ENCODE peak calls at places on chromosomes 12 and 14, in four cellular contexts. One of them, this sample, is unnamed.

GRCh38 chr12:125518074-125518473 is 452.8 kb downstream of the AACS start:
- DNase-seq in SK-N-SH: no peak
- DNase-seq in HepG2: no peak
- DNase-seq in K562: no peak
- DNase-seq in this sample: no peak

GRCh38 chr12:105358789-105359188 is 28.3 kb downstream of the C12orf75 start:
- DNase-seq in SK-N-SH: no peak
- DNase-seq in HepG2: no peak
- DNase-seq in K562: no peak
- DNase-seq in this sample: peak; percentile 45

GRCh38 chr14:101501341-101501740 is 60.0 kb upstream of the DIO3 start:
- DNase-seq in SK-N-SH: no peak
- DNase-seq in HepG2: no peak
- DNase-seq in K562: no peak
- DNase-seq in this sample: no peak

GRCh38 chr14:23441076-23441475 is 5.6 kb upstream of the MYH7 start:
- DNase-seq in SK-N-SH: no peak
- DNase-seq in HepG2: no peak
- DNase-seq in K562: no peak
- DNase-seq in this sample: no peak

GRCh38 chr12:77060136-77060882 is 5.1 kb downstream of the E2F7 start:
- DNase-seq in SK-N-SH: no peak
- DNase-seq in HepG2: no peak
- DNase-seq in K562: no peak
- DNase-seq in this sample: peak; percentile 85

GRCh38 chr14:56100556-56100955 is 17.7 kb upstream of the PELI2 start:
- DNase-seq in SK-N-SH: no peak
- DNase-seq in HepG2: no peak
- DNase-seq in K562: no peak
- DNase-seq in this sample: no peak

GRCh38 chr14:33332497-33332896 is 393.8 kb downstream of the NPAS3 start:
- DNase-seq in SK-N-SH: no peak
- DNase-seq in HepG2: no peak
- DNase-seq in K562: no peak
- DNase-seq in this sample: no peak

GRCh38 chr14:67680121-67680602 is 5.7 kb upstream of the VTI1B start:
- DNase-seq in SK-N-SH: no peak
- DNase-seq in HepG2: no peak
- DNase-seq in K562: peak; percentile 27
- DNase-seq in this sample: peak; percentile 90

GRCh38 chr14:97713023-97713422 is 915.8 kb downstream of the VRK1 start:
- DNase-seq in SK-N-SH: no peak
- DNase-seq in HepG2: no peak
- DNase-seq in K562: no peak
- DNase-seq in this sample: no peak

GRCh38 chr12:19507823-19508222 is 68.5 kb downstream of the AEBP2 start:
- DNase-seq in SK-N-SH: peak; percentile 38
- DNase-seq in HepG2: no peak
- DNase-seq in K562: no peak
- DNase-seq in this sample: no peak

GRCh38 chr12:69779928-69780327 is 41.3 kb downstream of the RAB3IP start:
- DNase-seq in SK-N-SH: peak; percentile 28
- DNase-seq in HepG2: no peak
- DNase-seq in K562: peak; percentile 42
- DNase-seq in this sample: no peak

GRCh38 chr12:52380271-52380694 is 5.2 kb downstream of the KRT84 start:
- DNase-seq in SK-N-SH: peak; percentile 53
- DNase-seq in HepG2: no peak
- DNase-seq in K562: no peak
- DNase-seq in this sample: no peak

GRCh38 chr12:64560395-64561301 is 49.6 kb upstream of the RASSF3 start:
- DNase-seq in SK-N-SH: peak; percentile 41
- DNase-seq in HepG2: no peak
- DNase-seq in K562: no peak
- DNase-seq in this sample: no peak

DNA sequence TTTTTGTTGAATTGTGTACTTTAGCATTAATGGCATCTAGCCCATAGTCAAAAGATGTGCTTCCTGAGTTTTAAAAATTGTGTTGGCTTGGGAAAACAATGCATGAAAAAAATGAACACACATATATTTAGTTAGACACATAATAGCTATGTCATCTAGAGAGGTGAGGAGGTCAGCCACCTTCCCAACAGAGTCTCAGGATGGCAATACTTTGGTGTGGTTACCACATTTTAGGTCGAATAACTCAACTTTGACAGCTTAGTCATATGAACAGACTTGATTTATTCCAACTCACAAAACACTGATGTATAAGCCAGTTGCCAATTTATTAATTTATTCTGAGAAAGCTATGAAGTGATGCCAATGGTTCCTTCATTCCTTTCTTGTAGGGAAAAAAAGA is 114.0 kb downstream of the ETNK1 start:
- DNase-seq in SK-N-SH: no peak
- DNase-seq in HepG2: no peak
- DNase-seq in K562: no peak
- DNase-seq in this sample: no peak
- TF ChIP-seq FOXM1 in SK-N-SH: no peak
- TF ChIP-seq FOXM1 in HepG2: no peak
- TF ChIP-seq FOXM1 in K562: no peak
- TF ChIP-seq FOXM1 in this sample: no peak

DNA sequence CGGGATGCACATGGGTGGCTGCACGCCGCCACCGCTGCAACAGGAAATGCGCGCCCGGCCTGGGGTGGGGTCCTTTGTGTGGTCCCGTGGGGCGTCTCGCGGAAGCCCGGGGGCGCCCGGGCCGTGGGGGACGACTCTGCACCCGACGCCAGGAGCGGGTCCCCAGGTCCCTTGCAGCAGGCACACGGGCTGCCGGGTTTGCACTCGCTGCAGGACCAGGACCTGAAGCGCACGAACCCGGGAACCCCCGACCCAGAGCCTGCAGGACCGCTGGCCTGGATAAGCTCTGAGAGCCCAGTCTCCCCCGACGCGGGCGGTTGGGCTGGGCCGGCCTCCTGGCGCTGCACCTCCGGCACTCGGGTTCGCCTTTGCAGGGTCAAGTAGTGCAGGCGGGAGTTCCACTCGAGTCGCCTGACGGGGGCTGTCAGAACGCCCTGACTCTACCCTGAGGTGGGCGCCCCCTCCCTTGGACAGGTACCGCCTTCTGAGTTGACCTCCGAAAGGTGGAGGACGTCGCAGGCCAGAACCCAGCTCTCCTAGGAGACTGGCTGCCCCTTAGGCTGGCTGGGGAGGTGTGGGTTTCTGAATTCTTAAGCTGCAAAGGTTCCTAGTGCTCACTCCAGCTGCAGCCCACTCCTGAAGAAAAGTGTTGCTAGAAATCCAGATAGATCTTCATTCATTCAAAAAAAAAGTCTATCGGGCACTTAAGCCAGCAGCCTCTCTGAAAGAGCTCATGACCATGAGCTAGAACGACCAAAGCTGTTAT is 67.9 kb downstream of the RNF34 start:
- DNase-seq in SK-N-SH: no peak
- DNase-seq in HepG2: no peak
- DNase-seq in K562: no peak
- DNase-seq in this sample: no peak
- TF ChIP-seq MAX in SK-N-SH: no peak
- TF ChIP-seq MAX in HepG2: peak; percentile 34
- TF ChIP-seq MAX in K562: no peak
- TF ChIP-seq MAX in this sample: no peak

DNA sequence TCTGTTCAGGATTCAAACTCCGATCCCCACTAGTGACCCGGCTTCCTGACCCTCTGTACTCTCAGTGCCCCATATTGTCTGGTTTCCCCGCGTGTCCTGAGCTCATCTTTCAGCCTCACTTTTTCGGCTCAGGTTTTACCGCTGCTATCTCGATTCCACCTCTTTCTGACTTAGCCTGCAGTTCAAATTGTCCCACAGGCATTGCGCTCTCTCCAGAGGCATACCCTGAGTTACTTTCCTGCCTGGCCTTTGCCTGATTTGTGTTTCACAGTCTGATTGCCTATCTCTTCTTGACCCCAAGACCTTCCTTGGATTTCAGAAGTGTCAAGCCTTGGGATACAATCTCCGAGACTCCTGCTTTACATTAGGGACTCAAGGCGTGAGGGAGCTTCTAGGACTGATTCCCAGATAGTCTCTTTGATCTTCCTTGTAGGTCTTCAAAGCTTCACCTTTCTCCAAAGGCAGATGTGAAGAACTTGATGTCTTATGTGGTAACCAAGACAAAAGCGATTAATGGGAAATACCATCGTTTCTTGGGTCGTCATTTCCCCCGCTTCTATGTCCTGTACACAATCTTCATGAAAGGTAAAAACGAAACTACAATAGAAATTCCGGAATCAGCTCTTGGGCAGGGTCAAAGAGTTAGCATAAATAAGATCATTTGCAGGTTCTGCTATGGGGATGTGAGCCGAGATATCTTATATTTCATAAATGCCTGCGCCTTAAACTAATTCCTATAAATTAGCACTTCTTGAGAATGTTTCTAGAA is 658 bp downstream of the LETMD1 start:
- DNase-seq in SK-N-SH: peak; percentile 27
- DNase-seq in HepG2: no peak
- DNase-seq in K562: no peak
- DNase-seq in this sample: no peak
- TF ChIP-seq FOXM1 in SK-N-SH: no peak
- TF ChIP-seq FOXM1 in HepG2: no peak
- TF ChIP-seq FOXM1 in K562: no peak
- TF ChIP-seq FOXM1 in this sample: no peak

DNA sequence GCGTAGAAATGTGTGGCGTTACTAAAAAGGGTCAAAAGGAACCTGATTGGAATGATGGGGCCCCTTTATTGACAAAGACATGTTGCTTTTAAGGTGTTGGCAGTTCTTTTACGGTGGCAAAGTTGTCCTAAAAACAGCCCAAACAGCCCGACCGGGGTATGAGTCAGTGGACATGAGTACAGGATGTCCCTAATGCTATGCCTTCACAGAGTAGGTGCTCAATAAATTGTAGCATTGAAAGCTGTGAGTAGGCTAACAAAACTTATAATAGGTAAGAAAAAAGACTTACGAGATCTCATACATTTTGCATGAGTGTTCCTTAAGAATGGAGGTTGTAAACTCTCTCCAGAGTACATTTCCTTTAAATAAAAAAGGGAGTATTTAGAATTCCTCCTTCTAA is 2.6 kb downstream of the ELK3 start:
- DNase-seq in SK-N-SH: no peak
- DNase-seq in HepG2: no peak
- DNase-seq in K562: no peak
- DNase-seq in this sample: no peak
- TF ChIP-seq MAX in SK-N-SH: no peak
- TF ChIP-seq MAX in HepG2: no peak
- TF ChIP-seq MAX in K562: no peak
- TF ChIP-seq MAX in this sample: no peak

GRCh38 chr14:57834001-57834598 is 31.8 kb downstream of the SLC35F4 start:
- DNase-seq in SK-N-SH: no peak
- DNase-seq in HepG2: no peak
- DNase-seq in K562: no peak
- DNase-seq in this sample: no peak

GRCh38 chr14:57834961-57835360 is 30.9 kb downstream of the SLC35F4 start:
- DNase-seq in SK-N-SH: no peak
- DNase-seq in HepG2: no peak
- DNase-seq in K562: no peak
- DNase-seq in this sample: no peak

GRCh38 chr14:57831981-57832380 is 33.9 kb downstream of the SLC35F4 start:
- DNase-seq in SK-N-SH: no peak
- DNase-seq in HepG2: no peak
- DNase-seq in K562: no peak
- DNase-seq in this sample: no peak

GRCh38 chr14:57835751-57836150 is 30.1 kb downstream of the SLC35F4 start:
- DNase-seq in SK-N-SH: no peak
- DNase-seq in HepG2: no peak
- DNase-seq in K562: no peak
- DNase-seq in this sample: no peak

GRCh38 chr14:57833304-57833703 is 32.6 kb downstream of the SLC35F4 start:
- DNase-seq in SK-N-SH: no peak
- DNase-seq in HepG2: no peak
- DNase-seq in K562: no peak
- DNase-seq in this sample: no peak
- TF ChIP-seq FOXM1 in SK-N-SH: no peak
- TF ChIP-seq FOXM1 in HepG2: no peak
- TF ChIP-seq FOXM1 in K562: no peak
- TF ChIP-seq FOXM1 in this sample: no peak

GRCh38 chr12:47707905-47708543 is 2.2 kb upstream of the RPAP3 start:
- DNase-seq in SK-N-SH: no peak
- DNase-seq in HepG2: no peak
- DNase-seq in K562: no peak
- DNase-seq in this sample: no peak
- TF ChIP-seq MAX in SK-N-SH: no peak
- TF ChIP-seq MAX in HepG2: no peak
- TF ChIP-seq MAX in K562: no peak
- TF ChIP-seq MAX in this sample: no peak